ENCODE peak calls at places on chromosomes 13 and 19, in ten cellular contexts. One of them, this sample, is unnamed. For H3K9me3, the result is how much of the 10 kb centered on the place peaks cover.

GRCh38 chr19:18629166-18630088 is 7.4 kb upstream of the KLHL26 start:
- DNase-seq in astrocyte: no peak
- DNase-seq in heart left ventricle: peak
- DNase-seq in neural progenitor cell: peak
- DNase-seq in PC-9: no peak
- DNase-seq in left ventricle myocardium inferior: peak
- DNase-seq in heart right ventricle: peak
- DNase-seq in thyroid gland: no peak
- DNase-seq in gastrocnemius medialis: peak
- DNase-seq in uterus: peak
- DNase-seq in this sample: no peak

GRCh38 chr19:13633109-13633508 is 126.8 kb upstream of the CACNA1A start:
- DNase-seq in astrocyte: peak
- DNase-seq in heart left ventricle: no peak
- DNase-seq in neural progenitor cell: peak
- DNase-seq in PC-9: no peak
- DNase-seq in left ventricle myocardium inferior: no peak
- DNase-seq in heart right ventricle: no peak
- DNase-seq in thyroid gland: no peak
- DNase-seq in gastrocnemius medialis: no peak
- DNase-seq in uterus: no peak
- DNase-seq in this sample: no peak

GRCh38 chr19:8333771-8334457 is 9.1 kb downstream of the KANK3 start:
- DNase-seq in astrocyte: no peak
- DNase-seq in heart left ventricle: no peak
- DNase-seq in neural progenitor cell: peak
- DNase-seq in PC-9: no peak
- DNase-seq in left ventricle myocardium inferior: no peak
- DNase-seq in heart right ventricle: no peak
- DNase-seq in thyroid gland: no peak
- DNase-seq in gastrocnemius medialis: no peak
- DNase-seq in uterus: no peak
- DNase-seq in this sample: no peak

GRCh38 chr13:27375686-27376326 is 48.6 kb upstream of the GTF3A start:
- DNase-seq in astrocyte: peak
- DNase-seq in heart left ventricle: peak
- DNase-seq in neural progenitor cell: peak
- DNase-seq in PC-9: no peak
- DNase-seq in left ventricle myocardium inferior: peak
- DNase-seq in heart right ventricle: peak
- DNase-seq in thyroid gland: peak
- DNase-seq in gastrocnemius medialis: peak
- DNase-seq in uterus: peak
- DNase-seq in this sample: peak

GRCh38 chr19:54448037-54448773 is 794 bp upstream of the LENG8 start:
- DNase-seq in astrocyte: peak
- DNase-seq in heart left ventricle: peak
- DNase-seq in neural progenitor cell: peak
- DNase-seq in PC-9: peak
- DNase-seq in left ventricle myocardium inferior: peak
- DNase-seq in heart right ventricle: no peak
- DNase-seq in thyroid gland: peak
- DNase-seq in gastrocnemius medialis: peak
- DNase-seq in uterus: peak
- DNase-seq in this sample: peak

GRCh38 chr13:95784161-95784880 is 107.4 kb downstream of the DNAJC3 start:
- DNase-seq in astrocyte: peak
- DNase-seq in heart left ventricle: no peak
- DNase-seq in neural progenitor cell: no peak
- DNase-seq in PC-9: no peak
- DNase-seq in left ventricle myocardium inferior: no peak
- DNase-seq in heart right ventricle: no peak
- DNase-seq in thyroid gland: no peak
- DNase-seq in gastrocnemius medialis: no peak
- DNase-seq in uterus: no peak
- DNase-seq in this sample: no peak

GRCh38 chr19:40726279-40726678 is 9.4 kb downstream of the ITPKC start:
- DNase-seq in astrocyte: no peak
- DNase-seq in heart left ventricle: no peak
- DNase-seq in neural progenitor cell: no peak
- DNase-seq in PC-9: no peak
- DNase-seq in left ventricle myocardium inferior: no peak
- DNase-seq in heart right ventricle: no peak
- DNase-seq in thyroid gland: no peak
- DNase-seq in gastrocnemius medialis: no peak
- DNase-seq in uterus: no peak
- DNase-seq in this sample: no peak

GRCh38 chr19:40416918-40417713 is 3.9 kb upstream of the PRX start:
- DNase-seq in astrocyte: no peak
- DNase-seq in heart left ventricle: peak
- DNase-seq in neural progenitor cell: no peak
- DNase-seq in PC-9: no peak
- DNase-seq in left ventricle myocardium inferior: peak
- DNase-seq in heart right ventricle: peak
- DNase-seq in thyroid gland: no peak
- DNase-seq in gastrocnemius medialis: peak
- DNase-seq in uterus: no peak
- DNase-seq in this sample: no peak

GRCh38 chr13:99374994-99375805 is 68.0 kb upstream of the GPR183 start:
- DNase-seq in astrocyte: no peak
- DNase-seq in heart left ventricle: peak
- DNase-seq in neural progenitor cell: no peak
- DNase-seq in PC-9: no peak
- DNase-seq in left ventricle myocardium inferior: no peak
- DNase-seq in heart right ventricle: no peak
- DNase-seq in thyroid gland: peak
- DNase-seq in gastrocnemius medialis: peak
- DNase-seq in uterus: no peak
- DNase-seq in this sample: peak

GRCh38 chr19:39237200-39238184 is 7.3 kb downstream of the IFNL3 start:
- DNase-seq in astrocyte: no peak
- DNase-seq in heart left ventricle: no peak
- DNase-seq in neural progenitor cell: no peak
- DNase-seq in PC-9: peak
- DNase-seq in left ventricle myocardium inferior: no peak
- DNase-seq in heart right ventricle: no peak
- DNase-seq in thyroid gland: peak
- DNase-seq in gastrocnemius medialis: no peak
- DNase-seq in uterus: no peak
- DNase-seq in this sample: no peak

GRCh38 chr13:43805071-43805468 is 18.3 kb upstream of the ENOX1 start:
- DNase-seq in astrocyte: peak
- DNase-seq in heart left ventricle: no peak
- DNase-seq in neural progenitor cell: no peak
- DNase-seq in PC-9: peak
- DNase-seq in left ventricle myocardium inferior: no peak
- DNase-seq in heart right ventricle: no peak
- DNase-seq in thyroid gland: no peak
- DNase-seq in gastrocnemius medialis: no peak
- DNase-seq in uterus: peak
- DNase-seq in this sample: no peak

GRCh38 chr13:44921931-44922758 is 67.1 kb downstream of the NUFIP1 start:
- DNase-seq in astrocyte: peak
- DNase-seq in heart left ventricle: peak
- DNase-seq in neural progenitor cell: no peak
- DNase-seq in PC-9: peak
- DNase-seq in left ventricle myocardium inferior: no peak
- DNase-seq in heart right ventricle: no peak
- DNase-seq in thyroid gland: peak
- DNase-seq in gastrocnemius medialis: peak
- DNase-seq in uterus: peak
- DNase-seq in this sample: peak

GRCh38 chr19:18443831-18444230 is 5.9 kb upstream of the ISYNA1 start:
- DNase-seq in astrocyte: no peak
- DNase-seq in heart left ventricle: peak
- DNase-seq in neural progenitor cell: no peak
- DNase-seq in PC-9: no peak
- DNase-seq in left ventricle myocardium inferior: no peak
- DNase-seq in heart right ventricle: no peak
- DNase-seq in thyroid gland: no peak
- DNase-seq in gastrocnemius medialis: no peak
- DNase-seq in uterus: no peak
- DNase-seq in this sample: no peak

GRCh38 chr19:46080561-46080960 is 39.8 kb upstream of the IGFL4 start:
- DNase-seq in astrocyte: peak
- DNase-seq in heart left ventricle: no peak
- DNase-seq in neural progenitor cell: no peak
- DNase-seq in PC-9: peak
- DNase-seq in left ventricle myocardium inferior: no peak
- DNase-seq in heart right ventricle: no peak
- DNase-seq in thyroid gland: no peak
- DNase-seq in gastrocnemius medialis: no peak
- DNase-seq in uterus: peak
- DNase-seq in this sample: peak

GRCh38 chr19:32843716-32844245 is 25.8 kb downstream of the SLC7A9 start:
- DNase-seq in astrocyte: no peak
- DNase-seq in heart left ventricle: no peak
- DNase-seq in neural progenitor cell: no peak
- DNase-seq in PC-9: no peak
- DNase-seq in left ventricle myocardium inferior: no peak
- DNase-seq in heart right ventricle: no peak
- DNase-seq in thyroid gland: no peak
- DNase-seq in gastrocnemius medialis: no peak
- DNase-seq in uterus: no peak
- DNase-seq in this sample: no peak

GRCh38 chr13:39565036-39565949 is 37.7 kb downstream of the LHFPL6 start:
- DNase-seq in astrocyte: peak
- DNase-seq in heart left ventricle: peak
- DNase-seq in neural progenitor cell: peak
- DNase-seq in PC-9: peak
- DNase-seq in left ventricle myocardium inferior: no peak
- DNase-seq in heart right ventricle: no peak
- DNase-seq in thyroid gland: no peak
- DNase-seq in gastrocnemius medialis: no peak
- DNase-seq in uterus: no peak
- DNase-seq in this sample: no peak

GRCh38 chr13:26628706-26629105 is 71.2 kb downstream of the WASF3 start:
- DNase-seq in astrocyte: peak
- DNase-seq in heart left ventricle: no peak
- DNase-seq in neural progenitor cell: peak
- DNase-seq in PC-9: no peak
- DNase-seq in left ventricle myocardium inferior: no peak
- DNase-seq in heart right ventricle: no peak
- DNase-seq in thyroid gland: peak
- DNase-seq in gastrocnemius medialis: no peak
- DNase-seq in uterus: no peak
- DNase-seq in this sample: no peak

GRCh38 chr19:7700128-7700470 is 1.8 kb downstream of the FCER2 start:
- DNase-seq in astrocyte: no peak
- DNase-seq in heart left ventricle: no peak
- DNase-seq in neural progenitor cell: no peak
- DNase-seq in PC-9: no peak
- DNase-seq in left ventricle myocardium inferior: no peak
- DNase-seq in heart right ventricle: no peak
- DNase-seq in thyroid gland: no peak
- DNase-seq in gastrocnemius medialis: no peak
- DNase-seq in uterus: no peak
- DNase-seq in this sample: no peak

GRCh38 chr13:18965347-18965855 is 216.2 kb downstream of the TUBA3C start:
- DNase-seq in astrocyte: no peak
- DNase-seq in heart left ventricle: no peak
- DNase-seq in neural progenitor cell: no peak
- DNase-seq in PC-9: no peak
- DNase-seq in left ventricle myocardium inferior: no peak
- DNase-seq in heart right ventricle: no peak
- DNase-seq in thyroid gland: no peak
- DNase-seq in gastrocnemius medialis: no peak
- DNase-seq in uterus: no peak
- DNase-seq in this sample: no peak
- H3K9me3 ChIP-seq in astrocyte: under half
- H3K9me3 ChIP-seq in heart left ventricle: under half
- H3K9me3 ChIP-seq in neural progenitor cell: under half
- H3K9me3 ChIP-seq in PC-9: under half
- H3K9me3 ChIP-seq in left ventricle myocardium inferior: under half
- H3K9me3 ChIP-seq in heart right ventricle: under half
- H3K9me3 ChIP-seq in thyroid gland: under half
- H3K9me3 ChIP-seq in gastrocnemius medialis: under half
- H3K9me3 ChIP-seq in uterus: under half
- H3K9me3 ChIP-seq in this sample: under half

GRCh38 chr13:53749306-53749705 is 720.7 kb downstream of the OLFM4 start:
- DNase-seq in astrocyte: no peak
- DNase-seq in heart left ventricle: no peak
- DNase-seq in neural progenitor cell: no peak
- DNase-seq in PC-9: no peak
- DNase-seq in left ventricle myocardium inferior: no peak
- DNase-seq in heart right ventricle: no peak
- DNase-seq in thyroid gland: no peak
- DNase-seq in gastrocnemius medialis: no peak
- DNase-seq in uterus: no peak
- DNase-seq in this sample: no peak

GRCh38 chr13:53743906-53744305 is 715.3 kb downstream of the OLFM4 start:
- DNase-seq in astrocyte: no peak
- DNase-seq in heart left ventricle: no peak
- DNase-seq in neural progenitor cell: peak
- DNase-seq in PC-9: no peak
- DNase-seq in left ventricle myocardium inferior: no peak
- DNase-seq in heart right ventricle: no peak
- DNase-seq in thyroid gland: no peak
- DNase-seq in gastrocnemius medialis: no peak
- DNase-seq in uterus: no peak
- DNase-seq in this sample: no peak
- TF ChIP-seq CTCF in astrocyte: no peak
- TF ChIP-seq CTCF in heart left ventricle: no peak
- TF ChIP-seq CTCF in neural progenitor cell: peak
- TF ChIP-seq CTCF in PC-9: no peak
- TF ChIP-seq CTCF in left ventricle myocardium inferior: no peak
- TF ChIP-seq CTCF in heart right ventricle: no peak
- TF ChIP-seq CTCF in thyroid gland: no peak
- TF ChIP-seq CTCF in gastrocnemius medialis: no peak
- TF ChIP-seq CTCF in uterus: no peak
- TF ChIP-seq CTCF in this sample: no peak

GRCh38 chr19:50712833-50713232 is 6.8 kb downstream of the SHANK1 start:
- DNase-seq in astrocyte: no peak
- DNase-seq in heart left ventricle: peak
- DNase-seq in neural progenitor cell: no peak
- DNase-seq in PC-9: no peak
- DNase-seq in left ventricle myocardium inferior: no peak
- DNase-seq in heart right ventricle: no peak
- DNase-seq in thyroid gland: no peak
- DNase-seq in gastrocnemius medialis: no peak
- DNase-seq in uterus: no peak
- DNase-seq in this sample: no peak
- H3K9me3 ChIP-seq in astrocyte: under half
- H3K9me3 ChIP-seq in heart left ventricle: under half
- H3K9me3 ChIP-seq in neural progenitor cell: under half
- H3K9me3 ChIP-seq in PC-9: under half
- H3K9me3 ChIP-seq in left ventricle myocardium inferior: under half
- H3K9me3 ChIP-seq in heart right ventricle: under half
- H3K9me3 ChIP-seq in thyroid gland: under half
- H3K9me3 ChIP-seq in gastrocnemius medialis: under half
- H3K9me3 ChIP-seq in uterus: under half
- H3K9me3 ChIP-seq in this sample: under half

GRCh38 chr19:38044267-38045111 is 137.5 kb downstream of the SIPA1L3 start:
- DNase-seq in astrocyte: peak
- DNase-seq in heart left ventricle: no peak
- DNase-seq in neural progenitor cell: no peak
- DNase-seq in PC-9: no peak
- DNase-seq in left ventricle myocardium inferior: no peak
- DNase-seq in heart right ventricle: no peak
- DNase-seq in thyroid gland: no peak
- DNase-seq in gastrocnemius medialis: no peak
- DNase-seq in uterus: no peak
- DNase-seq in this sample: no peak
- TF ChIP-seq CTCF in astrocyte: peak
- TF ChIP-seq CTCF in heart left ventricle: no peak
- TF ChIP-seq CTCF in neural progenitor cell: no peak
- TF ChIP-seq CTCF in PC-9: no peak
- TF ChIP-seq CTCF in left ventricle myocardium inferior: no peak
- TF ChIP-seq CTCF in heart right ventricle: no peak
- TF ChIP-seq CTCF in thyroid gland: no peak
- TF ChIP-seq CTCF in gastrocnemius medialis: no peak
- TF ChIP-seq CTCF in uterus: no peak
- TF ChIP-seq CTCF in this sample: no peak